ENCODE peak calls at places on chromosomes 6 and 20, in six cellular contexts. O, Y, A, C, F and X are unnamed samples.

GRCh38 chr20:44208770-44209169 is 1.8 kb downstream of the OSER1 start:
- DNase-seq in Y (peak; percentile 59), O (no peak), F (no peak), A (no peak), C (peak; percentile 12), X (no peak)

GRCh38 chr6:85417336-85417735 is 32.5 kb upstream of the NT5E start:
- DNase-seq in A (no peak), Y (no peak), C (no peak), F (no peak), O (no peak), X (no peak)

GRCh38 chr6:160930547-160931377 is 60.8 kb upstream of the MAP3K4 start:
- DNase-seq in A (peak; percentile 76), O (peak; percentile 45), F (peak; percentile 52), C (peak; percentile 91), Y (peak; percentile 74), X (peak; percentile 76)

GRCh38 chr6:29947292-29947980 is 5.1 kb downstream of the HLA-A start:
- DNase-seq in F (no peak), C (no peak), A (no peak), O (no peak), Y (no peak), X (no peak)

GRCh38 chr6:151148111-151148510 is 91.7 kb upstream of the AKAP12 start:
- DNase-seq in O (no peak), Y (peak; percentile 23), C (no peak), F (no peak), A (no peak), X (no peak)

GRCh38 chr6:170529839-170530520 is 23.1 kb downstream of the PSMB1 start:
- DNase-seq in O (no peak), C (peak; percentile 83), Y (peak; percentile 70), F (peak; percentile 46), A (peak; percentile 83), X (peak; percentile 84)

GRCh38 chr6:97849390-97849789 is 566.4 kb upstream of the MMS22L start:
- DNase-seq in A (no peak), F (no peak), Y (no peak), O (no peak), C (no peak), X (no peak)

GRCh38 chr6:3228791-3229565 is 1.5 kb upstream of the TUBB2B start:
- DNase-seq in Y (no peak), O (no peak), A (no peak), F (no peak), C (no peak), X (no peak)

GRCh38 chr6:94213176-94213575 is 793.8 kb upstream of the EPHA7 start:
- DNase-seq in F (no peak), C (no peak), O (no peak), A (no peak), Y (no peak), X (no peak)

GRCh38 chr6:357791-358341 is 33.7 kb upstream of the IRF4 start:
- DNase-seq in O (no peak), C (no peak), Y (no peak), F (no peak), A (no peak), X (no peak)

GRCh38 chr6:18016133-18016532 is 28.7 kb upstream of the KIF13A start:
- DNase-seq in C (no peak), A (no peak), F (no peak), O (no peak), Y (no peak), X (no peak)

GRCh38 chr6:163926642-163927041 is 512.1 kb downstream of the QKI start:
- DNase-seq in Y (no peak), A (no peak), C (no peak), F (no peak), O (no peak), X (peak; percentile 9)

GRCh38 chr6:134512946-134513345 is 195.0 kb upstream of the SGK1 start:
- DNase-seq in F (no peak), C (peak; percentile 43), O (no peak), A (no peak), Y (peak; percentile 1), X (peak; percentile 52)

DNA sequence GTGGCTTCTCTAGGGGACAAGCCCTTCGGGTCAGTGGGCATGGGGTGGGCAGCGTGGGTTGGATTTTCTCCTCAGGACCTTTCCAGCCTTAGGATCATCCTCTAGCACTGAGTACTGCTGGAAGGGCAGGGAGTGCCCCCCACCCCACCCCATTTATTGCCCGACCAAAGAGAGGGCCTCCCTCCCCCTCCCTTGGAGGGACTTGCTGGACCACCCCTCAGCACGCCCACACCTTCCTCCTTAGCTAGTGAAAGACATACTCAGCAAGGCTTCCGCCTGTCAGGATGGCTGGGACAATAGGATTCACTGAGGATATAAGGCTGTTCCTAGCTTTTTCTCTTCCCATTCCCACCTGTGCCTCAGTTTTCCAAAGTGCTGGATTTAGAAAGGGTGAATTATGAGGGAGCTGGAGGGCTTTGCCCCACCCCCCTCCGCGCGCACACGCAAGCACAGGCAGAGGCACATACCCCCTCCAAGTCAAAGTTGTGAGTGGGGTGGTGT is 859 bp upstream of the SLC29A1 start:
- DNase-seq in F (no peak), Y (no peak), A (no peak), C (no peak), O (no peak), X (no peak)
- H3K4me3 ChIP-seq in F (peak overlapping the region; percentile 64), Y (peak overlapping the region; percentile 69), A (peak overlapping the region; percentile 86), C (no peak overlapping the region), O (peak overlapping the region; percentile 53), X (no peak overlapping the region)

GRCh38 chr6:100719883-100720682 is 161.0 kb downstream of the ASCC3 start:
- DNase-seq in F (no peak), O (no peak), Y (peak; percentile 40), A (no peak), C (peak; percentile 67), X (no peak)
- H3K4me3 ChIP-seq in F (no peak overlapping the region), O (no peak overlapping the region), Y (peak overlapping the region; percentile 15), A (no peak overlapping the region), C (no peak overlapping the region), X (no peak overlapping the region)

GRCh38 chr6:40588070-40588384 is 863 bp upstream of the LRFN2 start:
- DNase-seq in C (no peak), A (no peak), Y (no peak), O (no peak), F (no peak), X (no peak)

GRCh38 chr6:40587240-40588069 is at the start of gene LRFN2:
- DNase-seq in O (peak; percentile 7), C (peak; percentile 81), A (peak; percentile 83), F (peak; percentile 16), Y (peak; percentile 63), X (peak; percentile 83)

GRCh38 chr6:40586369-40586768 is 795 bp downstream of the LRFN2 start:
- DNase-seq in Y (no peak), F (no peak), O (no peak), A (no peak), C (no peak), X (peak; percentile 13)

GRCh38 chr6:40585661-40586269 is 1.4 kb downstream of the LRFN2 start:
- DNase-seq in O (no peak), A (no peak), C (no peak), Y (no peak), F (no peak), X (no peak)

GRCh38 chr6:40586800-40587201 is 363 bp downstream of the LRFN2 start:
- DNase-seq in Y (no peak), O (no peak), F (no peak), C (no peak), A (peak; percentile 28), X (peak; percentile 34)
- H3K4me3 ChIP-seq in Y (no peak overlapping the region), O (peak overlapping the region; percentile 47), F (no peak overlapping the region), C (peak overlapping the region; percentile 39), A (peak overlapping the region; percentile 61), X (no peak overlapping the region)

GRCh38 chr6:123569575-123569974 is 67.2 kb downstream of the TRDN start:
- DNase-seq in O (no peak), A (no peak), C (no peak), F (no peak), Y (no peak), X (no peak)
- H3K4me3 ChIP-seq in O (no peak overlapping the region), A (no peak overlapping the region), C (no peak overlapping the region), F (no peak overlapping the region), Y (no peak overlapping the region), X (no peak overlapping the region)

DNA sequence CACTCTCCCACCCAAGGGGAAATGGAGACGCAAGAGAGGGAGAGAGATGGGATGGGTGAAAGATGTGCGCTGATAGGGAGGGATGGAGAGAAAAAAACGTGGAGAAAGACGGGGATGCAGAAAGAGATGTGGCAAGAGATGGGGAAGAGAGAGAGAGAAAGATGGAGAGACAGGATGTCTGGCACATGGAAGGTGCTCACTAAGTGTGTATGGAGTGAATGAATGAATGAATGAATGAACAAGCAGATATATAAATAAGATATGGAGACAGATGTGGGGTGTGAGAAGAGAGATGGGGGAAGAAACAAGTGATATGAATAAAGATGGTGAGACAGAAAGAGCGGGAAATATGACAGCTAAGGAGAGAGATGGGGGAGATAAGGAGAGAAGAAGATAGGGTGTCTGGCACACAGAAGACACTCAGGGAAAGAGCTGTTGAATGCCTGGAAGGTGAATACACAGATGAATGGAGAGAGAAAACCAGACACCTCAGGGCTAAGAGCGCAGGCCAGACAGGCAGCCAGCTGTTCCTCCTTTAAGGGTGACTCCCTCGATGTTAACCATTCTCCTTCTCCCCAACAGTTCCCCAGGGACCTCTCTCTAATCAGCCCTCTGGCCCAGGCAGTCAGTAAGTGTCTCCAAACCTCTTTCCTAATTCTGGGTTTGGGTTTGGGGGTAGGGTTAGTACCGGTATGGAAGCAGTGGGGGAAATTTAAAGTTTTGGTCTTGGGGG is 753 bp downstream of the TNF start:
- DNase-seq in A (no peak), O (no peak), C (no peak), F (no peak), Y (no peak), X (no peak)
- H3K4me3 ChIP-seq in A (peak overlapping the region; percentile 40), O (no peak overlapping the region), C (no peak overlapping the region), F (no peak overlapping the region), Y (no peak overlapping the region), X (no peak overlapping the region)

GRCh38 chr6:125792680-125793079 is 1.9 kb downstream of the NCOA7 start:
- DNase-seq in F (no peak), O (no peak), C (peak; percentile 47), Y (no peak), A (no peak), X (no peak)
- H3K4me3 ChIP-seq in F (no peak overlapping the region), O (no peak overlapping the region), C (no peak overlapping the region), Y (no peak overlapping the region), A (no peak overlapping the region), X (no peak overlapping the region)

GRCh38 chr6:7166410-7167293 is 58.9 kb downstream of the RREB1 start:
- DNase-seq in O (no peak), F (peak; percentile 67), C (peak; percentile 61), Y (no peak), A (no peak), X (no peak)
- H3K4me3 ChIP-seq in O (no peak overlapping the region), F (no peak overlapping the region), C (no peak overlapping the region), Y (no peak overlapping the region), A (no peak overlapping the region), X (no peak overlapping the region)

GRCh38 chr6:28380381-28380780 is 19.2 kb downstream of the ZSCAN12 start:
- DNase-seq in F (no peak), O (no peak), Y (no peak), A (no peak), C (no peak), X (no peak)
- H3K4me3 ChIP-seq in F (no peak overlapping the region), O (no peak overlapping the region), Y (no peak overlapping the region), A (no peak overlapping the region), C (no peak overlapping the region), X (no peak overlapping the region)

GRCh38 chr6:26224940-26225847 is 138.0 kb downstream of the HFE start:
- DNase-seq in A (no peak), Y (peak; percentile 16), O (peak; percentile 76), C (peak; percentile 94), F (peak; percentile 86), X (no peak)
- H3K4me3 ChIP-seq in A (peak overlapping the region; percentile 47), Y (peak overlapping the region; percentile 83), O (peak overlapping the region; percentile 66), C (peak overlapping the region; percentile 49), F (peak overlapping the region; percentile 73), X (no peak overlapping the region)

GRCh38 chr6:139368661-139369060 is 5.8 kb downstream of the CITED2 start:
- DNase-seq in O (no peak), A (no peak), Y (no peak), F (no peak), C (no peak), X (no peak)
- H3K4me3 ChIP-seq in O (no peak overlapping the region), A (no peak overlapping the region), Y (no peak overlapping the region), F (no peak overlapping the region), C (no peak overlapping the region), X (no peak overlapping the region)